ENCODE peak calls at places on chromosomes 7 and 10, in four cellular contexts. One of them, this sample, is unnamed.

GRCh38 chr10:17675638-17676037 is 31.7 kb downstream of the STAM start:
- DNase-seq in right atrium auricular region: no peak
- DNase-seq in upper lobe of left lung: no peak
- DNase-seq in dorsolateral prefrontal cortex: no peak
- DNase-seq in this sample: no peak

GRCh38 chr10:19832624-19833507 is 16.6 kb downstream of the PLXDC2 start:
- DNase-seq in right atrium auricular region: no peak
- DNase-seq in upper lobe of left lung: no peak
- DNase-seq in dorsolateral prefrontal cortex: no peak
- DNase-seq in this sample: no peak

GRCh38 chr10:62302760-62303159 is 34.1 kb upstream of the RTKN2 start:
- DNase-seq in right atrium auricular region: no peak
- DNase-seq in upper lobe of left lung: no peak
- DNase-seq in dorsolateral prefrontal cortex: no peak
- DNase-seq in this sample: no peak

GRCh38 chr7:130371059-130371458 is 9.2 kb upstream of the CPA1 start:
- DNase-seq in right atrium auricular region: peak
- DNase-seq in upper lobe of left lung: no peak
- DNase-seq in dorsolateral prefrontal cortex: no peak
- DNase-seq in this sample: no peak

GRCh38 chr7:4470246-4470645 is 211.8 kb upstream of the FOXK1 start:
- DNase-seq in right atrium auricular region: no peak
- DNase-seq in upper lobe of left lung: no peak
- DNase-seq in dorsolateral prefrontal cortex: no peak
- DNase-seq in this sample: no peak

GRCh38 chr7:136869991-136870798 is 1.7 kb downstream of the CHRM2 start:
- DNase-seq in right atrium auricular region: no peak
- DNase-seq in upper lobe of left lung: peak
- DNase-seq in dorsolateral prefrontal cortex: no peak
- DNase-seq in this sample: no peak

GRCh38 chr7:21943436-21943835 is 2.3 kb downstream of the CDCA7L start:
- DNase-seq in right atrium auricular region: no peak
- DNase-seq in upper lobe of left lung: no peak
- DNase-seq in dorsolateral prefrontal cortex: no peak
- DNase-seq in this sample: no peak

GRCh38 chr10:23530079-23530478 is 91.2 kb downstream of the OTUD1 start:
- DNase-seq in right atrium auricular region: no peak
- DNase-seq in upper lobe of left lung: no peak
- DNase-seq in dorsolateral prefrontal cortex: no peak
- DNase-seq in this sample: no peak

GRCh38 chr7:25968205-25968993 is 183.6 kb upstream of the NFE2L3 start:
- DNase-seq in right atrium auricular region: no peak
- DNase-seq in upper lobe of left lung: peak
- DNase-seq in dorsolateral prefrontal cortex: no peak
- DNase-seq in this sample: no peak

GRCh38 chr10:13953371-13953770 is 366.6 kb downstream of the PRPF18 start:
- DNase-seq in right atrium auricular region: no peak
- DNase-seq in upper lobe of left lung: no peak
- DNase-seq in dorsolateral prefrontal cortex: no peak
- DNase-seq in this sample: no peak

GRCh38 chr7:12389089-12389700 is 14.5 kb downstream of the VWDE start:
- DNase-seq in right atrium auricular region: no peak
- DNase-seq in upper lobe of left lung: no peak
- DNase-seq in dorsolateral prefrontal cortex: no peak
- DNase-seq in this sample: peak

GRCh38 chr10:111338035-111338434 is 261.2 kb downstream of the ADRA2A start:
- DNase-seq in right atrium auricular region: no peak
- DNase-seq in upper lobe of left lung: no peak
- DNase-seq in dorsolateral prefrontal cortex: no peak
- DNase-seq in this sample: no peak

GRCh38 chr7:8115547-8116402 is 146.2 kb downstream of the ICA1 start:
- DNase-seq in right atrium auricular region: no peak
- DNase-seq in upper lobe of left lung: no peak
- DNase-seq in dorsolateral prefrontal cortex: no peak
- DNase-seq in this sample: no peak

GRCh38 chr7:1691096-1691495 is 21.0 kb downstream of the ELFN1 start:
- DNase-seq in right atrium auricular region: no peak
- DNase-seq in upper lobe of left lung: no peak
- DNase-seq in dorsolateral prefrontal cortex: no peak
- DNase-seq in this sample: no peak

GRCh38 chr7:29163854-29164253 is 17.5 kb upstream of the CPVL start:
- DNase-seq in right atrium auricular region: no peak
- DNase-seq in upper lobe of left lung: no peak
- DNase-seq in dorsolateral prefrontal cortex: no peak
- DNase-seq in this sample: no peak

GRCh38 chr7:66930341-66930740 is 9.3 kb downstream of the TMEM248 start:
- DNase-seq in right atrium auricular region: no peak
- DNase-seq in upper lobe of left lung: no peak
- DNase-seq in dorsolateral prefrontal cortex: no peak
- DNase-seq in this sample: no peak

GRCh38 chr7:22387583-22387982 is 30.6 kb upstream of the RAPGEF5 start:
- DNase-seq in right atrium auricular region: no peak
- DNase-seq in upper lobe of left lung: no peak
- DNase-seq in dorsolateral prefrontal cortex: peak
- DNase-seq in this sample: no peak

GRCh38 chr10:29131952-29132820 is 156.7 kb upstream of the LYZL1 start:
- DNase-seq in right atrium auricular region: peak
- DNase-seq in upper lobe of left lung: no peak
- DNase-seq in dorsolateral prefrontal cortex: no peak
- DNase-seq in this sample: no peak

DNA sequence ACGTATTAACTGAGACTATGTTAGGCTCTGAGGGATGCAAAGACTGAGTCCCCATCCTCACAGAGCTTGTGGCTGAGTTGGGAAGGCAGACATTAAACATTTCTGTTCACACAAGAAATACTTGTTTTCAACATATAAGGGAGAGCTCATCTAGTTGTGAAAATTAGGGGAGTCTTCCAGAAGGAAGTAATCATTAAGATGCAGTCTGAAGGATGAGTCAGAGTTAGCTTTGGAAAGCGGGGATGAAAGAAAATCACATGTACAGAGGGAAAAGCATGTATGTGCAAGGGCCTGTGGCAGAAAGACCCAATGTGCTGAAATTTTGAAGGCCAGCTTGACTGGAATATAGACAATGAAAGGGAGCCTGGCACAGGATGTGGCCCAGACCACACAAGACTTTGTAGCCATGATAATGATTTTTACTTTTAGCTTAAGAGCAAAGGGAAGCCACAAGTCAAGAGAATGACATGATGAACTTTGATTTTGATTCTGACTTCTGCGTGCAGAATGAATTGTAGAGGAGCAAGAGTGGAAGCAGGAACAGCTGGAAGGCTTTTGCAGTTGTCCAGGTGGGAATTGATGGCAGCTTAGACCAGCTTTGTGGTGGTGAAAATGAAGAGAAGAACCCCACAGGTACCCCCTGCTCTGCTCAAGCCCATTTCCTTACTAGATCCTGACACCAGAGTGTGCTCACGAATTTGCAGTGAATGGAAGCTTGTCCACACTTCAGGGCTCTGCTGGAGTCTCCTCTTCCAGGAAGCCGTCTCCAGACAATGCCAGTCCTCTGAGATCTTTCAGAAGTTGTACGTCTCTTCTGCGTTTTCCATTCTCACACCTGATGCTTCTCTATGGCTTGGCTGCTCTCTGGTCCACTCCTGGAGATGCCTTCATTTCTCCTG is 115.6 kb downstream of the ATXN7L1 start:
- DNase-seq in right atrium auricular region: no peak
- DNase-seq in upper lobe of left lung: no peak
- DNase-seq in dorsolateral prefrontal cortex: no peak
- DNase-seq in this sample: no peak
- TF ChIP-seq CTCF in right atrium auricular region: no peak
- TF ChIP-seq CTCF in upper lobe of left lung: no peak
- TF ChIP-seq CTCF in dorsolateral prefrontal cortex: no peak
- TF ChIP-seq CTCF in this sample: peak

GRCh38 chr10:109647627-109648026 is 275.7 kb downstream of the XPNPEP1 start:
- DNase-seq in right atrium auricular region: no peak
- DNase-seq in upper lobe of left lung: no peak
- DNase-seq in dorsolateral prefrontal cortex: no peak
- DNase-seq in this sample: no peak
- TF ChIP-seq CTCF in right atrium auricular region: no peak
- TF ChIP-seq CTCF in upper lobe of left lung: no peak
- TF ChIP-seq CTCF in dorsolateral prefrontal cortex: no peak
- TF ChIP-seq CTCF in this sample: no peak

GRCh38 chr10:89738551-89739209 is 37.3 kb downstream of the KIF20B start:
- DNase-seq in right atrium auricular region: no peak
- DNase-seq in upper lobe of left lung: no peak
- DNase-seq in dorsolateral prefrontal cortex: no peak
- DNase-seq in this sample: no peak
- TF ChIP-seq CTCF in right atrium auricular region: no peak
- TF ChIP-seq CTCF in upper lobe of left lung: no peak
- TF ChIP-seq CTCF in dorsolateral prefrontal cortex: no peak
- TF ChIP-seq CTCF in this sample: no peak

DNA sequence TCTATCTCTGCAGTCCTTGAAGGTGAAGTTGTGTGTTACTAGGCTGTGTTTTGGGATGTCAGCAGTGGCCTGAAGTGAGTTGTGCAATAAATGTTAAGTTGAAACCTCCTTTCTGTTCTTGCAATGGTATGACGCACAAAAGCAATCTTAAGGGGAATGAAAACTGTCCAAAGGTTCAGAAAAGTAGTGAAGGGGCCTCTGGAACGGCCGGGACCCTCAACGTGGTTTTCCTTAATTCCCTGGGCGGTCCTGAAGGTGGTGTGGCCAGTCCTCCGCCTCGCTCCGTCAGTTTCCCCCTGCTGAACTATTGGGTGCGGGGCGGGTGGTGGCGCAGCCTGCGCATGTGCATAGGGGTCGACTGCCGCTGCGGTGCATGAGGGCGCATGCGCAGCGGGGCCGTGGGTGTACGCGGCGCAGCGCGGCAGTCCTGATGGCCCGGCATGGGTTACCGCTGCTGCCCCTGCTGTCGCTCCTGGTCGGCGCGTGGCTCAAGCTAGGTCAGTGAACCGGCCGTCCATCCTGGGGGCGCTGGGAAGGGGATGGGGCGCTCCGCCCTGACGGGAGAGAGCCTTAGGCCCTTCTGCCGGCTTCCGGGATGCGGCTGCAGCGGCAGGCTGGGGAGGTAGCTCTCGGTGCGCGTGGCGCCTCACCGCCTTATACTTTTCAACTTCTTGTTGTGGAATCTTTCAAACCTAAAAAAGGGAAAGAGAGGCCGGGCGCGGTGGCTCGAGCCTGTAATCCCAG is at the start of gene SUMF2:
- DNase-seq in right atrium auricular region: peak
- DNase-seq in upper lobe of left lung: peak
- DNase-seq in dorsolateral prefrontal cortex: peak
- DNase-seq in this sample: peak
- TF ChIP-seq CTCF in right atrium auricular region: no peak
- TF ChIP-seq CTCF in upper lobe of left lung: peak
- TF ChIP-seq CTCF in dorsolateral prefrontal cortex: peak
- TF ChIP-seq CTCF in this sample: peak

GRCh38 chr10:810351-810846 is 120.9 kb upstream of the DIP2C start:
- DNase-seq in right atrium auricular region: peak
- DNase-seq in upper lobe of left lung: no peak
- DNase-seq in dorsolateral prefrontal cortex: no peak
- DNase-seq in this sample: no peak
- TF ChIP-seq CTCF in right atrium auricular region: no peak
- TF ChIP-seq CTCF in upper lobe of left lung: no peak
- TF ChIP-seq CTCF in dorsolateral prefrontal cortex: peak
- TF ChIP-seq CTCF in this sample: peak

DNA sequence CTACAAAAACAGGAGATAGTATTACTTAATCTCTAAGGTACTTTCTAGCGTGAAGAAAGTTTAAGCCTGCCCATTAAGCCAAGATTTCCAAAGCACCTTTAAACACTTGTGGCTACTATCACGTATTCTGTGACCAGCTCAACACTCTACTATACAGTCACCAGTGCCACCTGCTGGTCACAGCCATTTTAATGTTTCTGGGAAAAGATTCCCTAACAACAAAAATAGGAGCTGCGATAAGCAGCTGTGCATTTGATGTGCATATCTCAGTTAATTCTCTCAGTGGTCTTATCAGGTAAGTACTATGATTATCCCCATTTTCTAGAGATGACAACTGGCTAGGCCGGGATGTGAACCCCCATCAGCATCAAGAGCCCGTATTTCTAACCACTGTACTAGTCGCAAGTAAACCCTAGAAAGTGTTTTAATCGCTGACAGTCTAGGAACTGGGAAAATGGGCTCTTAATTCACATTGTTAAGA is 860 bp downstream of the SEC31B start:
- DNase-seq in right atrium auricular region: peak
- DNase-seq in upper lobe of left lung: no peak
- DNase-seq in dorsolateral prefrontal cortex: no peak
- DNase-seq in this sample: peak
- TF ChIP-seq CTCF in right atrium auricular region: peak
- TF ChIP-seq CTCF in upper lobe of left lung: peak
- TF ChIP-seq CTCF in dorsolateral prefrontal cortex: peak
- TF ChIP-seq CTCF in this sample: peak

GRCh38 chr7:149253665-149254064 is 8.3 kb upstream of the ZNF783 start:
- DNase-seq in right atrium auricular region: no peak
- DNase-seq in upper lobe of left lung: no peak
- DNase-seq in dorsolateral prefrontal cortex: no peak
- DNase-seq in this sample: no peak
- TF ChIP-seq CTCF in right atrium auricular region: no peak
- TF ChIP-seq CTCF in upper lobe of left lung: no peak
- TF ChIP-seq CTCF in dorsolateral prefrontal cortex: no peak
- TF ChIP-seq CTCF in this sample: no peak

GRCh38 chr7:44964384-44964830 is 14.4 kb downstream of the MYO1G start:
- DNase-seq in right atrium auricular region: no peak
- DNase-seq in upper lobe of left lung: no peak
- DNase-seq in dorsolateral prefrontal cortex: no peak
- DNase-seq in this sample: no peak
- TF ChIP-seq CTCF in right atrium auricular region: no peak
- TF ChIP-seq CTCF in upper lobe of left lung: no peak
- TF ChIP-seq CTCF in dorsolateral prefrontal cortex: peak
- TF ChIP-seq CTCF in this sample: no peak

GRCh38 chr10:118734477-118734876 is 20.3 kb downstream of the CACUL1 start:
- DNase-seq in right atrium auricular region: no peak
- DNase-seq in upper lobe of left lung: no peak
- DNase-seq in dorsolateral prefrontal cortex: no peak
- DNase-seq in this sample: no peak
- TF ChIP-seq CTCF in right atrium auricular region: no peak
- TF ChIP-seq CTCF in upper lobe of left lung: no peak
- TF ChIP-seq CTCF in dorsolateral prefrontal cortex: no peak
- TF ChIP-seq CTCF in this sample: peak

This sample was measured in AG09319.